ENCODE peak calls at places on chromosomes 3 and 15, in nine cellular contexts. X, W, B, I, C, V, D, N and E are unnamed samples.

GRCh38 chr3:45664558-45664957 is 24.6 kb upstream of the SACM1L start:
- DNase-seq in C (no peak), D (no peak), I (peak), V (peak), W (no peak), X (no peak), B (no peak), N (peak), E (no peak)

GRCh38 chr3:33687406-33688010 is 30.5 kb downstream of the CLASP2 start:
- DNase-seq in B (peak), N (no peak), D (no peak), I (no peak), V (no peak), X (no peak), W (no peak), C (no peak), E (no peak)

GRCh38 chr15:31295660-31296059 is 31.0 kb upstream of the KLF13 start:
- DNase-seq in W (no peak), V (no peak), N (no peak), D (no peak), C (no peak), X (no peak), B (no peak), I (peak), E (no peak)

GRCh38 chr3:54507876-54508460 is 385.6 kb downstream of the CACNA2D3 start:
- DNase-seq in D (no peak), N (no peak), W (no peak), X (no peak), I (no peak), B (no peak), C (no peak), V (no peak), E (no peak)

GRCh38 chr15:93418566-93418965 is 329.6 kb upstream of the RGMA start:
- DNase-seq in D (no peak), X (no peak), W (no peak), B (no peak), V (no peak), C (no peak), I (no peak), N (no peak), E (no peak)

GRCh38 chr3:85678713-85679112 is 719.9 kb downstream of the CADM2 start:
- DNase-seq in N (no peak), I (no peak), D (no peak), X (no peak), B (no peak), V (no peak), C (no peak), W (no peak), E (no peak)

GRCh38 chr3:17806201-17806600 is 63.8 kb upstream of the TBC1D5 start:
- DNase-seq in C (no peak), B (no peak), D (no peak), V (no peak), X (no peak), I (peak), N (no peak), W (no peak), E (no peak)

GRCh38 chr3:24923565-24923964 is 428.9 kb upstream of the THRB start:
- DNase-seq in D (no peak), X (no peak), B (no peak), N (no peak), I (no peak), W (no peak), C (no peak), V (no peak), E (no peak)

GRCh38 chr3:17645074-17645698 is 97.2 kb downstream of the TBC1D5 start:
- DNase-seq in I (peak), W (peak), D (no peak), B (peak), C (peak), X (peak), N (no peak), V (no peak), E (no peak)

GRCh38 chr15:74789171-74789627 is 7.3 kb downstream of the CSK start:
- DNase-seq in N (no peak), W (no peak), C (no peak), I (peak), V (no peak), B (no peak), D (no peak), X (peak), E (no peak)

GRCh38 chr15:100033140-100033857 is 300.1 kb upstream of the LYSMD4 start:
- DNase-seq in B (peak), V (no peak), C (no peak), I (no peak), W (no peak), N (no peak), X (no peak), D (no peak), E (no peak)

GRCh38 chr3:98755601-98756000 is 7.5 kb upstream of the ST3GAL6 start:
- DNase-seq in X (no peak), N (no peak), I (no peak), W (no peak), D (no peak), C (no peak), B (no peak), V (no peak), E (no peak)

GRCh38 chr3:171201825-171202224 is 175.3 kb upstream of the SLC2A2 start:
- DNase-seq in V (no peak), X (no peak), I (no peak), D (no peak), W (no peak), B (no peak), N (no peak), C (no peak), E (no peak)

GRCh38 chr15:57821826-57822225 is 115.3 kb downstream of the POLR2M start:
- DNase-seq in C (no peak), W (no peak), N (no peak), B (no peak), D (no peak), V (no peak), I (no peak), X (no peak), E (no peak)

GRCh38 chr3:11154036-11154952 is at the start of gene HRH1:
- DNase-seq in V (no peak), D (peak), I (no peak), B (no peak), X (peak), C (no peak), W (peak), N (no peak), E (no peak)

GRCh38 chr3:135229018-135229495 is 434.0 kb downstream of the EPHB1 start:
- DNase-seq in B (no peak), X (peak), N (no peak), V (no peak), D (peak), W (peak), I (no peak), C (no peak), E (no peak)

GRCh38 chr3:185460283-185460682 is 38.6 kb downstream of the TMEM41A start:
- DNase-seq in N (no peak), W (no peak), X (no peak), V (no peak), I (no peak), C (no peak), D (no peak), B (no peak), E (no peak)

GRCh38 chr3:46724360-46724890 is 6.8 kb upstream of the PRSS50 start:
- DNase-seq in N (no peak), X (no peak), D (no peak), I (no peak), B (no peak), W (no peak), V (no peak), C (no peak), E (no peak)

GRCh38 chr3:160287666-160288065 is 62.4 kb downstream of the C3orf80 start:
- DNase-seq in B (no peak), I (no peak), W (no peak), X (no peak), V (no peak), N (no peak), D (no peak), C (no peak), E (no peak)

GRCh38 chr3:77825045-77825827 is 785.3 kb downstream of the ROBO2 start:
- DNase-seq in C (no peak), X (peak), D (no peak), N (no peak), W (no peak), V (no peak), I (no peak), B (peak), E (no peak)

GRCh38 chr15:38920966-38921365 is 356.4 kb upstream of the RASGRP1 start:
- DNase-seq in I (no peak), X (no peak), B (no peak), W (no peak), D (no peak), C (no peak), V (no peak), N (no peak), E (no peak)

GRCh38 chr15:74176262-74177208 is 3.0 kb downstream of the ISLR start:
- DNase-seq in D (no peak), C (no peak), X (no peak), V (no peak), N (no peak), I (no peak), B (no peak), W (no peak), E (no peak)

GRCh38 chr3:136409549-136409948 is 159.4 kb downstream of the PCCB start:
- DNase-seq in B (no peak), C (no peak), N (no peak), D (no peak), I (no peak), W (no peak), V (no peak), X (no peak), E (no peak)

GRCh38 chr3:23834082-23834870 is 28.5 kb downstream of the UBE2E1 start:
- DNase-seq in V (no peak), D (no peak), X (no peak), C (peak), W (no peak), N (no peak), B (no peak), I (no peak), E (no peak)

GRCh38 chr15:25768271-25768670 is 94.9 kb downstream of the ATP10A start:
- DNase-seq in W (no peak), D (no peak), I (no peak), V (no peak), B (no peak), N (no peak), C (no peak), X (no peak), E (no peak)